ENCODE peak calls at places on chromosome 18, in five cellular contexts. G is PC-9, M is SK-N-MC, Y is fibroblast of lung, P is GM23248. L is an unnamed sample.

GRCh38 chr18:37574113-37574512 is 8.5 kb upstream of the CELF4 start:
- DNase-seq in G (no peak), M (no peak), Y (no peak), P (no peak), L (no peak)

GRCh38 chr18:56162316-56162715 is 476.1 kb downstream of the TXNL1 start:
- DNase-seq in G (peak), M (no peak), Y (peak), P (peak), L (no peak)

GRCh38 chr18:79429785-79430281 is 34.1 kb downstream of the NFATC1 start:
- DNase-seq in G (no peak), M (no peak), Y (no peak), P (no peak), L (no peak)

GRCh38 chr18:79388043-79388442 is 7.7 kb upstream of the NFATC1 start:
- DNase-seq in G (no peak), M (no peak), Y (no peak), P (no peak), L (no peak)

GRCh38 chr18:57784034-57784815 is 18.9 kb downstream of the ATP8B1 start:
- DNase-seq in G (peak), M (no peak), Y (peak), P (peak), L (peak)

GRCh38 chr18:53909668-53910067 is 314.8 kb downstream of the MBD2 start:
- DNase-seq in G (no peak), M (peak), Y (no peak), P (peak), L (peak)

GRCh38 chr18:42513416-42513815 is 558.4 kb downstream of the PIK3C3 start:
- DNase-seq in G (no peak), M (no peak), Y (no peak), P (no peak), L (no peak)

GRCh38 chr18:27627927-27628326 is 442.8 kb upstream of the CHST9 start:
- DNase-seq in G (no peak), M (no peak), Y (no peak), P (no peak), L (peak)

GRCh38 chr18:55573386-55573785 is 14.6 kb downstream of the TCF4 start:
- DNase-seq in G (no peak), M (no peak), Y (no peak), P (no peak), L (no peak)

GRCh38 chr18:79522451-79523220 is 126.9 kb downstream of the NFATC1 start:
- DNase-seq in G (no peak), M (no peak), Y (no peak), P (no peak), L (no peak)

GRCh38 chr18:72114801-72115594 is 429.1 kb downstream of the CBLN2 start:
- DNase-seq in G (no peak), M (no peak), Y (no peak), P (no peak), L (no peak)

GRCh38 chr18:40380657-40381441 is 1574.2 kb upstream of the PIK3C3 start:
- DNase-seq in G (no peak), M (no peak), Y (peak), P (peak), L (no peak)

DNA sequence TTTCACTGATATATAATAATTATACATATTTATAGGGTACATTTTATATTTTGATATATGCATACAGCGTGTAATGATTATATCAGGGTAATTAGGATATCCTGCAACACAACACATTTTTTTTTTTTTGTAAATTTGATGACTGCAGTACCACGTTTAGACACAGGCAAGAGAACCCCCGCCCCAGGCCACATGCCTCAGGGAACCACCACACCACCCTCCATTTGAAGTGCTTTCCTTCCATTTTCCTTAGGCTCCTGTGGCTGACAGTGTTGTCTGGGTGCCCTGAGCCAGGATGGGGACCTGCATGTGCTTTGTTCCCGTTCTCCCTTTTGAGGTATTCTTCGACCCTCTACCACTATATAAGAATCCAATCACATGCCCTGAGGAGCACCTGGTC is 161.6 kb upstream of the CTAGE1 start:
- DNase-seq in G (no peak), M (no peak), Y (no peak), P (no peak), L (no peak)
- TF ChIP-seq EZH2 in G (no peak), M (no peak), Y (no peak), P (no peak), L (no peak)

GRCh38 chr18:48947102-48947501 is 3.7 kb downstream of the SMAD7 start:
- DNase-seq in G (no peak), M (no peak), Y (peak), P (peak), L (no peak)
- H3K4me3 ChIP-seq in G (peak), M (peak), Y (peak), P (peak), L (peak)

DNA sequence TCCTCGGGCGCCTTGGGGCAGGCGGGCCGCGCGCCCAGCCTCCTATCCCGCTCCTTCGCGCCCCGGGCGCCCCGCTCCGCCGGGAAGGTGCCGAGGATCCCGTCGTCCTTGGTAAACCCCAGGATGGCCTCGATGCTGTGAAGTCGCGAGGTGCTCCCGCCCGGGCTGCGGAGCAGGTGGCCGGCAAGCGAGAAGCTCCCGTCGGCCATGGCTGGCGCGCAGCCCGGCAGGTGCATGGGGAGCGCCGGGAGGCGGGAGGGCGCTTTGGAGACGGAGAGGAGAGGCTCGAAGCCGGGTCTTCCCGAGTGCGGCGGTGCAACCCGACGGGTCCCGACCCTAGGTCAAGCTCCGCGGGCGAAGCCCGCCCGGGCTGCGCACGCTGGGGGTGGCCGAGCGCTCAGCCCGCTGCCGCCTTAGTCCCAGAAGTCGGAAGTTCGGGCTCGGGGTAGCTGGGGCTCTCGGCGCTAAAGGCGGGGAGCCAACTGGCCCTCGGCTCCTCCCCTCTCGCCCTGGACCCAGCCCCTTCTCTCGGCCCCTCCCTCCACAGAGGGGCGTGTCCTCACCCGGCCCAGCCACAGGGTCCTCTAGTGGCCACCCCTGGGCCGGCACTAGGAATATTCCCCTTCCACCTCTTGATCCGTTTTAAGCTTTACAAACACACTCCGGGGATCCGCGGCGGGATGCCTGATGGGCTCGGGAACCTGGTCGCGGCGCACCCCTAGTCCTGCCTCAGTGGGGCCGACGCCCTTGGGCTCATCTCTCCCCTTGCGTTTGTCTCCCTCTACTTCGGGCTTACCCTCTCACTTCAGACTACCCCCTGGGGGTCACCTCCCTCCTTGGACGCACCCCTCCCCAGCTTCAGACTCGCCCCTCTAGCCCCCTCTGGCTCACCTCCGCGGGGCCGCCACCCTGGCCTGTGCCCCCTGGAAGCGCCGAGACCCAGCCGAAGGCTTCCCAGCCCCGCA is at the start of gene RAX:
- DNase-seq in G (no peak), M (no peak), Y (no peak), P (peak), L (peak)
- TF ChIP-seq EZH2 in G (no peak), M (no peak), Y (peak), P (peak), L (no peak)

DNA sequence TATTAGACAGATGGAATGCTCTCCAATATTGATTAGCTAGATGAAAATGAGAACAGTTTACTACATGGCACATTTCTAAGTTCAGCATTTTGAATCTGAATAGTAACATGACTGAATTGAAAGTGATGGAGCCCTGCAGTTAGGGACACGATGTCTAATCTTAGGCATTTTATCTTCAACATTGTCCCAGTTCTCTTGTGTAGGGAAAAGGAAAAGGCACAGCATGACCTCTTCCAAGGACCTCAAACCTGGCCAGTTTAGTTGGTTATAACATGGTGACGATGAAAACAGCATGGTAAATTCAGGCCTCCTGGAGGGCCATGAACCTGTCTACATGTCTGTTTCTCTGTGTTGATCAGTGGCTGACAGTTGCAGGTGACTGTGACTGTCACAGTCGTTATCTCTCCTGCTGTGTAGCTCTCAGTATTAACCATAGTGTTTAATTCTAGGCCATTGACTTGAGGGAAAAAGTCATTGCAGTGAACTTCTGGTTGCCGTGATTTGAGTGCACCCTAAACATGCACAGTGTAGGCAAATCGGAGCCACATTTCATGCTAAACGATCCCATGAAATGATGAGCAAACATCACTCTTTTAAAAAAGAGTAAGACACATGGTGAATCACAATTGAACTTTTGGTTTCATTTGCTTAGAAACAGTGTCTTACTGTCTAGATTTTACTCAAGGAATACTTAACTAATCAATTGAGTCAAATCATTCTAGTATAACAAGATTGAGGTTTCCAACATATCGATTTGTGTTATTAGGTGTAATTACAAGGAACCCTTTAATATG is 129.7 kb downstream of the PHLPP1 start:
- DNase-seq in G (no peak), M (no peak), Y (no peak), P (peak), L (no peak)
- H3K4me3 ChIP-seq in G (no peak), M (no peak), Y (no peak), P (no peak), L (no peak)

GRCh38 chr18:4454548-4455112 is 477 bp downstream of the DLGAP1 start:
- DNase-seq in G (no peak), M (no peak), Y (no peak), P (no peak), L (no peak)
- TF ChIP-seq EZH2 in G (no peak), M (no peak), Y (no peak), P (no peak), L (no peak)

L was measured in A673.